ENCODE peak calls at places on chromosomes 5 and 9, in four cellular contexts. Q is IMR-90, V is neuronal stem cell, J is H9. W is an unnamed sample.

GRCh38 chr5:131635755-131636479 is 888 bp upstream of the RAPGEF6 start:
- DNase-seq in Q (no peak), V (no peak), J (no peak), W (no peak)

GRCh38 chr5:106843812-106844416 is 826.8 kb downstream of the EFNA5 start:
- DNase-seq in Q (no peak), V (no peak), J (no peak), W (peak; percentile 34)

GRCh38 chr5:177457239-177458121 is 10.9 kb downstream of the PRR7 start:
- DNase-seq in Q (peak; percentile 97), V (peak; percentile 97), J (peak; percentile 99), W (peak; percentile 99)

GRCh38 chr5:150789943-150790611 is 11.5 kb downstream of the SMIM3 start:
- DNase-seq in Q (peak; percentile 99), V (no peak), J (peak; percentile 41), W (peak; percentile 100)

GRCh38 chr9:20624201-20625002 is 2.1 kb upstream of the MLLT3 start:
- DNase-seq in Q (peak; percentile 79), V (peak; percentile 77), J (peak; percentile 41), W (peak; percentile 86)

GRCh38 chr5:136090319-136090718 is 42.3 kb upstream of the SMAD5 start:
- DNase-seq in Q (no peak), V (no peak), J (no peak), W (no peak)

GRCh38 chr5:57368010-57368409 is 114.6 kb downstream of the ACTBL2 start:
- DNase-seq in Q (peak; percentile 68), V (no peak), J (no peak), W (no peak)

GRCh38 chr9:13911473-13911872 is 402.5 kb downstream of the NFIB start:
- DNase-seq in Q (no peak), V (no peak), J (no peak), W (no peak)

GRCh38 chr9:6735422-6735821 is 22.4 kb upstream of the KDM4C start:
- DNase-seq in Q (no peak), V (no peak), J (no peak), W (no peak)

GRCh38 chr9:121950441-121950840 is 142.7 kb downstream of the TTLL11 start:
- DNase-seq in Q (no peak), V (no peak), J (no peak), W (no peak)

GRCh38 chr5:158807947-158808346 is 291.8 kb downstream of the EBF1 start:
- DNase-seq in Q (no peak), V (no peak), J (no peak), W (no peak)

GRCh38 chr9:117232266-117232665 is 182.6 kb downstream of the ASTN2 start:
- DNase-seq in Q (no peak), V (no peak), J (no peak), W (no peak)

GRCh38 chr5:23631283-23632045 is 124.1 kb downstream of the PRDM9 start:
- DNase-seq in Q (peak; percentile 1), V (no peak), J (no peak), W (peak; percentile 25)

GRCh38 chr9:120109242-120109641 is 470.7 kb downstream of the CDK5RAP2 start:
- DNase-seq in Q (no peak), V (peak; percentile 37), J (peak; percentile 82), W (no peak)

GRCh38 chr9:136656795-136657611 is 5.7 kb upstream of the EGFL7 start:
- DNase-seq in Q (no peak), V (no peak), J (no peak), W (no peak)
- H4K91ac ChIP-seq in Q (no peak overlapping the region), V (no peak overlapping the region), J (no peak overlapping the region), W (no peak overlapping the region)

GRCh38 chr9:96462538-96462937 is 12.6 kb downstream of the HABP4 start:
- DNase-seq in Q (no peak), V (no peak), J (peak; percentile 55), W (no peak)
- H2BK5ac ChIP-seq in Q (no peak overlapping the region), V (no peak overlapping the region), J (no peak overlapping the region), W (no peak overlapping the region)

GRCh38 chr5:4880304-4880741 is 259.8 kb upstream of the ADAMTS16 start:
- DNase-seq in Q (no peak), V (no peak), J (no peak), W (no peak)

GRCh38 chr5:4879693-4880303 is 260.3 kb upstream of the ADAMTS16 start:
- DNase-seq in Q (peak; percentile 47), V (peak; percentile 77), J (peak; percentile 81), W (peak; percentile 28)

GRCh38 chr5:4875942-4876341 is 264.2 kb upstream of the ADAMTS16 start:
- DNase-seq in Q (no peak), V (no peak), J (no peak), W (no peak)

GRCh38 chr5:4882186-4882585 is 257.9 kb upstream of the ADAMTS16 start:
- DNase-seq in Q (no peak), V (no peak), J (no peak), W (no peak)

GRCh38 chr5:4879075-4879474 is 261.1 kb upstream of the ADAMTS16 start:
- DNase-seq in Q (no peak), V (no peak), J (no peak), W (no peak)
- H4K8ac ChIP-seq in Q (no peak overlapping the region), V (no peak overlapping the region), J (no peak overlapping the region), W (no peak overlapping the region)

GRCh38 chr5:154523104-154523503 is 45.1 kb upstream of the HAND1 start:
- DNase-seq in Q (no peak), V (no peak), J (no peak), W (no peak)

GRCh38 chr5:154524846-154525245 is 46.8 kb upstream of the HAND1 start:
- DNase-seq in Q (no peak), V (no peak), J (no peak), W (no peak)

GRCh38 chr5:154523704-154524103 is 45.7 kb upstream of the HAND1 start:
- DNase-seq in Q (no peak), V (no peak), J (no peak), W (peak; percentile 54)

GRCh38 chr5:154522284-154522683 is 44.3 kb upstream of the HAND1 start:
- DNase-seq in Q (no peak), V (no peak), J (no peak), W (no peak)

DNA sequence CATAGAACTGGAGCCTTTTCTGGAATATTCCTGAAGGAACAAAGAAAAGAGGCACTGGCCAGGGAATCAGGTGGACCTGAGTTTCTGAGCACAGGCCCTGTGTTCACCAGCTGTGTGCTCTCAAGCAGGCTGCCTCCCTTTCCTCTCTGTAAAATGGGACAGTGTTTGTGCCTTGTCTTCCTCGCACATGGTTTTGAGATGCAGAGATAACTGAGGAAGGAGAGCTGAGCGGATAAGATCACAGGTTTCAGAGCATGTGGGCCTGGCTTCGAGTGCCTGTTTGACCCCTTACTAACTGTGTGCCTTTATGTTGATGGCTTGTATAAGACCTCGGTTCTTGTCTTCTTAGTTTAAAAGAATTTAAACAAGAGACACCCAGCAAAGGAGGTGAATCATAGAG is 46.2 kb upstream of the HAND1 start:
- DNase-seq in Q (no peak), V (no peak), J (no peak), W (no peak)
- H4K91ac ChIP-seq in Q (no peak overlapping the region), V (no peak overlapping the region), J (no peak overlapping the region), W (no peak overlapping the region)

DNA sequence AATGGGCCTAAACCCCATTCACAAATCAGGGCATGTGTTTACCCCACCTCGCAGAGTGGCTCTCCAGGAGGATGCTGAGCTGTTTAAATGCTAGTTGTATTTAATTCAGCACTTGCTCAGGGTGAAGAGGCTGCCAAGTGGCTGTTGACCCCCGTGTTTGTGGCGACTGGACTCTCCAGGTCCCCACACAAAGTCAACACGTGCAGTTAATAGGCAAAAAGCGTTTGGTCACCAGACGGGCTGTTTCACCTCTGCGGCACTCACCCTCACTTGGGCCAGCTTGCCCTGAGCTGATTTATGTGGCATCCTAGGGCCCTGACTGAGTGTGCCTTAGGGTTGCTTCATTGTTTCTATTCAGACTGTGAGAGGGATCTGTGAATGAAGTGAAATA is 152.3 kb downstream of the GAS1 start:
- DNase-seq in Q (no peak), V (no peak), J (no peak), W (no peak)
- H2BK5ac ChIP-seq in Q (no peak overlapping the region), V (no peak overlapping the region), J (no peak overlapping the region), W (no peak overlapping the region)

GRCh38 chr5:69300537-69301203 is 31.9 kb downstream of the CCDC125 start:
- DNase-seq in Q (peak; percentile 4), V (no peak), J (no peak), W (no peak)
- H4K8ac ChIP-seq in Q (no peak overlapping the region), V (no peak overlapping the region), J (no peak overlapping the region), W (no peak overlapping the region)

GRCh38 chr9:93096131-93096802 is at the start of gene CARD19:
- DNase-seq in Q (peak; percentile 12), V (peak; percentile 31), J (no peak), W (peak; percentile 44)

GRCh38 chr9:93093081-93093448 is 3.0 kb upstream of the CARD19 start:
- DNase-seq in Q (no peak), V (no peak), J (no peak), W (no peak)

GRCh38 chr9:93093449-93094293 is 2.3 kb upstream of the CARD19 start:
- DNase-seq in Q (no peak), V (no peak), J (no peak), W (no peak)

GRCh38 chr9:93095205-93096130 is 549 bp upstream of the CARD19 start:
- DNase-seq in Q (peak; percentile 98), V (peak; percentile 99), J (peak; percentile 100), W (peak; percentile 98)

DNA sequence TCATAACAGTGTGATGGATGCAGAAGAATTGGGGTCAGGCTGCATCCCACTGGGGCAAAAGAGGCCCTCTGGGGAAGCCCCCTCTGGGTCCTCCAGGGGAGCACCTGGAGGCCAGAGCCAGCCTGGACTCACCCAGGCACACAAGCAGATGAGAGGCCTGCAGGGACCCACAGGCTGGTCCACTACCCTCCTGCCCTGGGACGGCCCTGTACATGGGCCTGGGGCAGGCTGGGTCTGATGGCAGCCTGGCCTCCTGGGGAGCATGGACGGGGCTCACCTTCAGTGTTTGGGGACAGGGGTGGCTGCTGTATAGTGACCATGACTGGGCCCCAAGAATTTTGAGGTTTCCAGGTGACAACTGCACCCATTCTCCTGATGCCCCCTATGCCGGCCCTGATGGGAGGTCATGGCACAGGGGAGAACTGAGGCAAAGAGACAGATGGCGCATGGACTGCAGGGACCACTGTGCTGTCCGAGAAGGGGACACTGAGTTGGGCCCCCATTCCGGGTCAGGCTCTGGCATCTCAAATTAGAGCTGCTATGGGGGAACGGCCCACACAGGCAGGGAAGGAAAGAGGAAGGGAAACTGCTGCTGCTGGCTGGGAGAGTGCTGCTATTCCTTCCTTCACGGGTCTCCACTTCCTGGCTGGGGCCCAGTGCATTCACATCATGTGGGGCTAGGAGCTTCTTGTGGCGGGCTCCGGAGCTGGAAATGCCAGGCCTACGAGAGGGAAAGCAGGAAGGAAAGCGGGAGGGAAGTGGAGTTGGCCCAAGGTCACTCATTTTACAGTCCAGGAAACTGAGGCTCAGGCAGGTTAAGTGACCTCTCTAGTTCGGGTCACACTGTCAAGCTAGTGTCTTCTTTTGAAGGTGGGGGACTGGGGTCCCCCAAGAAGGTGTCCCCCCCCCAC is 1.5 kb upstream of the CARD19 start:
- DNase-seq in Q (no peak), V (no peak), J (no peak), W (peak; percentile 30)
- H4K91ac ChIP-seq in Q (peak overlapping the region; percentile 76), V (no peak overlapping the region), J (no peak overlapping the region), W (peak overlapping the region; percentile 96)

GRCh38 chr5:1526151-1526631 is 2.4 kb upstream of the LPCAT1 start:
- DNase-seq in Q (no peak), V (no peak), J (no peak), W (no peak)
- H2BK5ac ChIP-seq in Q (no peak overlapping the region), V (no peak overlapping the region), J (no peak overlapping the region), W (no peak overlapping the region)

GRCh38 chr9:98855592-98855991 is 48.1 kb downstream of the GALNT12 start:
- DNase-seq in Q (no peak), V (no peak), J (no peak), W (no peak)
- H4K8ac ChIP-seq in Q (no peak overlapping the region), V (no peak overlapping the region), J (no peak overlapping the region), W (no peak overlapping the region)

GRCh38 chr5:122192883-122193496 is 63.6 kb downstream of the ZNF474 start:
- DNase-seq in Q (peak; percentile 79), V (peak; percentile 48), J (no peak), W (peak; percentile 71)
- H4K91ac ChIP-seq in Q (no peak overlapping the region), V (no peak overlapping the region), J (no peak overlapping the region), W (no peak overlapping the region)

W was measured in mesenchymal stem cell.